ENCODE peak calls at places on chromosomes 3 and 15, in nine cellular contexts. O, S, T, J, F, P, G, Z and C are unnamed samples.

GRCh38 chr3:149401215-149401925 is 23.9 kb upstream of the TM4SF1 start:
- DNase-seq in O (no peak), S (peak), T (no peak), J (no peak), F (peak), P (no peak), G (no peak), Z (no peak), C (no peak)

GRCh38 chr15:55786341-55786740 is 43.4 kb upstream of the PRTG start:
- DNase-seq in O (no peak), S (no peak), T (no peak), J (no peak), F (no peak), P (no peak), G (no peak), Z (no peak), C (no peak)

GRCh38 chr15:61459785-61460707 is 230.9 kb upstream of the RORA start:
- DNase-seq in O (no peak), S (peak), T (no peak), J (peak), F (no peak), P (no peak), G (no peak), Z (no peak), C (no peak)

GRCh38 chr15:96225642-96226259 is 104.7 kb upstream of the NR2F2 start:
- DNase-seq in O (no peak), S (no peak), T (no peak), J (no peak), F (no peak), P (no peak), G (no peak), Z (no peak), C (no peak)

GRCh38 chr3:126459111-126459762 is 16.5 kb downstream of the ZXDC start:
- DNase-seq in O (no peak), S (no peak), T (peak), J (no peak), F (no peak), P (no peak), G (no peak), Z (no peak), C (no peak)

GRCh38 chr3:49357466-49358216 is 512 bp downstream of the GPX1 start:
- DNase-seq in O (peak), S (peak), T (peak), J (peak), F (peak), P (peak), G (peak), Z (peak), C (peak)

GRCh38 chr3:184764176-184764575 is 47.8 kb upstream of the VPS8 start:
- DNase-seq in O (no peak), S (no peak), T (no peak), J (no peak), F (no peak), P (no peak), G (no peak), Z (no peak), C (no peak)

GRCh38 chr3:132083583-132084372 is 49.0 kb upstream of the CPNE4 start:
- DNase-seq in O (no peak), S (peak), T (no peak), J (peak), F (no peak), P (no peak), G (no peak), Z (no peak), C (no peak)

GRCh38 chr3:38834110-38834509 is 18.1 kb upstream of the SCN10A start:
- DNase-seq in O (peak), S (peak), T (peak), J (peak), F (no peak), P (no peak), G (peak), Z (peak), C (no peak)

GRCh38 chr15:101499863-101500713 is 10.6 kb upstream of the PCSK6 start:
- DNase-seq in O (peak), S (no peak), T (peak), J (no peak), F (no peak), P (no peak), G (peak), Z (peak), C (peak)

GRCh38 chr3:195119461-195120198 is 151.3 kb downstream of the XXYLT1 start:
- DNase-seq in O (no peak), S (peak), T (no peak), J (peak), F (no peak), P (no peak), G (no peak), Z (no peak), C (no peak)

GRCh38 chr3:148631124-148631903 is 66.4 kb upstream of the AGTR1 start:
- DNase-seq in O (no peak), S (no peak), T (no peak), J (no peak), F (no peak), P (no peak), G (peak), Z (no peak), C (no peak)

GRCh38 chr3:8503461-8503860 is 1.8 kb downstream of the LMCD1 start:
- DNase-seq in O (no peak), S (no peak), T (no peak), J (no peak), F (no peak), P (no peak), G (no peak), Z (no peak), C (no peak)

GRCh38 chr3:120622870-120623718 is 27.0 kb downstream of the NDUFB4 start:
- DNase-seq in O (no peak), S (no peak), T (peak), J (peak), F (no peak), P (no peak), G (peak), Z (no peak), C (no peak)

GRCh38 chr3:133374706-133375105 is 25.1 kb upstream of the BFSP2 start:
- DNase-seq in O (no peak), S (no peak), T (no peak), J (no peak), F (no peak), P (no peak), G (no peak), Z (no peak), C (no peak)

GRCh38 chr3:62374375-62374876 is 1.1 kb upstream of the FEZF2 start:
- DNase-seq in O (no peak), S (peak), T (no peak), J (no peak), F (no peak), P (no peak), G (no peak), Z (no peak), C (no peak)

GRCh38 chr15:52427804-52428203 is 100.9 kb downstream of the MYO5A start:
- DNase-seq in O (peak), S (peak), T (peak), J (peak), F (no peak), P (no peak), G (no peak), Z (no peak), C (no peak)

GRCh38 chr15:50425219-50425618 is 1.0 kb downstream of the USP8 start:
- DNase-seq in O (no peak), S (peak), T (no peak), J (no peak), F (no peak), P (no peak), G (no peak), Z (no peak), C (no peak)

GRCh38 chr3:143070977-143071551 is 48.5 kb upstream of the CHST2 start:
- DNase-seq in O (no peak), S (peak), T (no peak), J (peak), F (no peak), P (no peak), G (no peak), Z (no peak), C (no peak)

GRCh38 chr3:119550090-119550910 is 9.1 kb downstream of the CD80 start:
- DNase-seq in O (no peak), S (no peak), T (no peak), J (no peak), F (no peak), P (no peak), G (no peak), Z (no peak), C (no peak)

GRCh38 chr3:65492249-65492648 is 546.5 kb downstream of the MAGI1 start:
- DNase-seq in O (no peak), S (no peak), T (no peak), J (no peak), F (no peak), P (no peak), G (no peak), Z (no peak), C (no peak)

GRCh38 chr3:56042326-56042951 is 425.8 kb downstream of the ERC2 start:
- DNase-seq in O (no peak), S (peak), T (no peak), J (peak), F (no peak), P (no peak), G (peak), Z (no peak), C (peak)

GRCh38 chr15:60391722-60392340 is 6.0 kb downstream of the ANXA2 start:
- DNase-seq in O (no peak), S (no peak), T (no peak), J (no peak), F (no peak), P (no peak), G (no peak), Z (no peak), C (no peak)
- H3K4me3 ChIP-seq in O (no peak), S (peak), T (no peak), J (peak), F (peak), P (no peak), G (no peak), Z (no peak), C (no peak)

DNA sequence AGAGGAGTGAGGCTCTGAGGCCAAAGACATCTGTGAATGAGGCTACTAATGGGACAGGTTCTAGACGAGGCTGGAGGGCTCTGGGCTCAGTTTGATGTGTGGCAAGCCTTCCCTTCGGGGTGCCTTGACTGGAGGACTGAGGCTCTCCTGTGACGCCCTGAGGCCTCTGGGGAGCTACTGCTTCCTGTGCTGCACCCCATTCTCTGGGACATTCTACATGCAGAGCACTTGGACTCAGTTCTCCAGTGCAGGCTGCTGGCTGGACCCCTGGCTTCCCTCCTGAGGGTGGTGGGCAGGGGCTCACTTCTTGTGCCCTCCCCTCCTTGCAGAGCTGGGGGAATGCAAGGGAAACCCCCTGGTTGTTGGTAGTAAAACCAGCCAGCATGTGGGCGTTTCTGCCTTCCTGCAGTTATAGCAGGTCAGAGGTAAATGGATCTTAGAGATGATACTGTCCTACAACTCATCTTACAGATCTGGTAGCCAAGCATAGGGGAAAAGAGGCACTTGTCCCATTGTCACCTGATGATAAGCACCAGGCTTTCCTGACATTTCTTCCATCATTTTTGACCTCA is 133.3 kb downstream of the CHDH start:
- DNase-seq in O (no peak), S (no peak), T (no peak), J (no peak), F (no peak), P (no peak), G (no peak), Z (no peak), C (no peak)
- H3K4me3 ChIP-seq in O (no peak), S (no peak), T (no peak), J (no peak), F (no peak), P (no peak), G (no peak), Z (no peak), C (no peak)

DNA sequence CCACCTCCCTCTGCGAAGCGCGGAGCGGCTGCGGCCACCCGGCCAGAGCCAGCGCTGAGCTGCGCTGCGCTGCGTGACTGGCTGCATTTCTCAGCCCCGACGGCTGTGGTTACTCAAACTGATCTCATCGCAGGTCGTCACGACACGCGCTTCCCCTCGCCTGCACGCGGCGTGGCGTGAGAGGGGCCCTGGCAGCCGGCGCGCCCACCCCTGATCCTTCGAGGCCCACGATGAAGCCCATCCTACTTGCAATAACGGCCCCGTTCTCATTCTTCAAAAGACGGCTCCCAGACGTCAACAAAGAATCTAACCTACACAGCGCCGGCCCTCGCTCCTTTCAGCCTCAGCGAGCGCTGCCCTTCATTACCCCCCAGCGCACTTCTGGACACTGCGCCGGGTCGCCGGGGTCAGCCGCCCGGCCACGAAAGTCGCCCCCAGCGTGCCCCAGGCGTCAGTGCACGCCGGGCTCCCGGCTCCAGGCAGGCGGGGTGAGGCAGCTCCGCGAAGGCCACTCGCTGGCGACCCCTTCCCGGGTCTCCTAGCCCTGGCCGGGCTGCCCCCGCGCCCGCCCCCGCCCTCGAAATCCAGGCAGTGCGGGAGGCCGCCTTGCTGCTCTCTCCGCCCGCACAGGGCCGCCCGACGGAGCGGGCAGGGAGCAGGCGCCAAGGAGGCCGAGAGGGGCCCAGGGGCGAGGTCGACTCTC is 9.9 kb upstream of the LEKR1 start:
- DNase-seq in O (peak), S (peak), T (peak), J (no peak), F (peak), P (no peak), G (peak), Z (peak), C (no peak)
- H3K4me3 ChIP-seq in O (peak), S (peak), T (peak), J (peak), F (peak), P (peak), G (peak), Z (peak), C (peak)

GRCh38 chr3:12939137-12939536 is 97.8 kb upstream of the RPL32 start:
- DNase-seq in O (no peak), S (no peak), T (no peak), J (no peak), F (no peak), P (no peak), G (no peak), Z (no peak), C (no peak)

GRCh38 chr3:12935861-12936830 is 94.8 kb upstream of the RPL32 start:
- DNase-seq in O (no peak), S (no peak), T (no peak), J (no peak), F (no peak), P (no peak), G (no peak), Z (no peak), C (no peak)

GRCh38 chr3:12935023-12935860 is 93.9 kb upstream of the RPL32 start:
- DNase-seq in O (no peak), S (no peak), T (no peak), J (no peak), F (no peak), P (no peak), G (no peak), Z (no peak), C (no peak)

GRCh38 chr3:12940854-12941253 is 99.5 kb upstream of the RPL32 start:
- DNase-seq in O (no peak), S (no peak), T (no peak), J (no peak), F (no peak), P (no peak), G (no peak), Z (no peak), C (no peak)

DNA sequence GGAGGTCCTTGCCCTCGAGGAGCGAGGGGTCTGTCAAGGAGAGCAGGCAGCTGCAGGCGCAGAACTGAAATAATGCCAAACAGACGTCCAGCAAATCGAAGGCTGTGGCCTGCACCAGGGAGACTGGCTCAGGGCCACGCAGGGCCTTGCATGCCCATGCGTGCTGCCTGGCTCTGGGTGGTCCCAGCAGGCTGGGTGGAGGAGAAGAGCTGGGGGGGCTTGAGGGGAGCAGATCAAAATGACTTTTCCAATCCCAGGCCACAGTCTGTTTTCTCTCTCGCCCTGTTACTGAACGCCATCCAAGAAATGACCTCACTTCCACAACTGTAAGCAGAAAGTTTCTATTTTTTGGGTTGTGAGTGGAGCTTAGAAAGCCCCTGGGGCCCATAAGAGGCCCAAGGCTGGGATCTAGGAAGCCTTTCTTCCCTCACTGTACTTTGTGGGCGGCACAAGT is 96.9 kb upstream of the RPL32 start:
- DNase-seq in O (peak), S (peak), T (no peak), J (no peak), F (no peak), P (no peak), G (no peak), Z (no peak), C (no peak)
- H3K4me3 ChIP-seq in O (no peak), S (no peak), T (no peak), J (no peak), F (no peak), P (no peak), G (no peak), Z (no peak), C (no peak)

GRCh38 chr3:123632161-123632655 is 47.4 kb upstream of the HACD2 start:
- DNase-seq in O (peak), S (peak), T (no peak), J (no peak), F (no peak), P (no peak), G (no peak), Z (no peak), C (no peak)
- H3K4me3 ChIP-seq in O (no peak), S (no peak), T (no peak), J (no peak), F (no peak), P (no peak), G (no peak), Z (no peak), C (no peak)